ENCODE peak calls at places on chromosomes 6 and 20, in ten cellular contexts. R is A549, W is GM23338, A is lower lobe of right lung, L is ovary, B is stomach, T is AG04450, K is prostate gland, M is heart left ventricle, U is neural progenitor cell. E is an unnamed sample.

GRCh38 chr6:30037182-30037788 is 23.8 kb upstream of the POLR1H start:
- DNase-seq in T (no peak), R (peak; percentile 16), M (no peak), A (no peak), L (no peak), K (no peak), W (peak; percentile 39), U (peak; percentile 30), B (no peak), E (no peak)

GRCh38 chr6:15822835-15823234 is 160.0 kb upstream of the DTNBP1 start:
- DNase-seq in L (no peak), W (no peak), T (no peak), M (no peak), A (no peak), K (no peak), R (no peak), B (no peak), U (no peak), E (no peak)

GRCh38 chr20:51417745-51418529 is 124.6 kb downstream of the NFATC2 start:
- DNase-seq in M (no peak), L (no peak), K (no peak), W (peak; percentile 15), B (no peak), R (no peak), T (no peak), U (no peak), A (no peak), E (peak; percentile 42)

GRCh38 chr6:142846459-142846831 is 98.5 kb downstream of the HIVEP2 start:
- DNase-seq in K (no peak), A (no peak), U (no peak), B (no peak), L (no peak), R (no peak), W (no peak), T (no peak), M (no peak), E (no peak)

GRCh38 chr6:14270925-14271791 is 153.6 kb downstream of the CD83 start:
- DNase-seq in A (peak; percentile 45), K (no peak), U (no peak), M (no peak), B (peak; percentile 54), R (peak; percentile 92), W (no peak), L (no peak), T (peak; percentile 20), E (no peak)

GRCh38 chr20:33664085-33664761 is 2.1 kb downstream of the C20orf144 start:
- DNase-seq in B (no peak), A (no peak), T (no peak), L (no peak), K (no peak), M (no peak), R (no peak), U (no peak), W (peak; percentile 46), E (no peak)

GRCh38 chr6:56335733-56336132 is 88.4 kb upstream of the COL21A1 start:
- DNase-seq in T (peak; percentile 56), R (peak; percentile 37), L (no peak), W (no peak), U (no peak), A (no peak), K (no peak), M (no peak), B (no peak), E (no peak)

GRCh38 chr6:52964318-52964717 is 30.8 kb downstream of the GSTA4 start:
- DNase-seq in L (no peak), U (no peak), A (no peak), M (no peak), B (no peak), T (no peak), W (no peak), K (no peak), R (no peak), E (no peak)

GRCh38 chr6:44133003-44133931 is 5.9 kb downstream of the TMEM63B start:
- DNase-seq in L (peak; percentile 52), R (peak; percentile 35), B (peak; percentile 64), T (no peak), U (peak; percentile 71), K (peak; percentile 52), A (peak; percentile 77), M (peak; percentile 63), W (peak; percentile 58), E (peak; percentile 81)

GRCh38 chr6:28683945-28684538 is 158.4 kb downstream of the GPX5 start:
- DNase-seq in W (peak; percentile 78), A (no peak), T (no peak), U (peak; percentile 69), B (no peak), R (peak; percentile 59), L (no peak), M (no peak), K (peak; percentile 27), E (no peak)

GRCh38 chr6:130796313-130796905 is 30.8 kb upstream of the SMLR1 start:
- DNase-seq in T (no peak), R (peak; percentile 9), M (peak; percentile 22), L (no peak), W (peak; percentile 3), B (no peak), A (no peak), U (no peak), K (peak; percentile 11), E (no peak)

GRCh38 chr6:39260953-39261352 is 31.7 kb upstream of the KCNK5 start:
- DNase-seq in W (no peak), K (no peak), U (no peak), L (no peak), R (no peak), B (no peak), T (no peak), M (no peak), A (no peak), E (no peak)

GRCh38 chr20:17888044-17888443 is 80.5 kb downstream of the SNX5 start:
- DNase-seq in T (no peak), L (no peak), B (no peak), A (no peak), W (no peak), K (no peak), U (no peak), M (no peak), R (peak; percentile 43), E (no peak)

GRCh38 chr20:1334761-1335160 is 5.8 kb upstream of the SDCBP2 start:
- DNase-seq in K (no peak), A (no peak), B (no peak), M (no peak), L (no peak), U (no peak), T (no peak), R (peak; percentile 49), W (peak; percentile 36), E (no peak)

GRCh38 chr6:85390105-85390728 is 59.7 kb upstream of the NT5E start:
- DNase-seq in U (no peak), T (no peak), B (no peak), K (no peak), W (no peak), M (no peak), A (no peak), L (no peak), R (peak; percentile 77), E (no peak)

GRCh38 chr20:60446273-60447111 is 488.3 kb downstream of the CDH26 start:
- DNase-seq in U (no peak), R (no peak), K (no peak), M (no peak), T (no peak), A (no peak), B (no peak), W (no peak), L (no peak), E (no peak)

GRCh38 chr20:36847009-36847709 is 28.8 kb upstream of the TLDC2 start:
- DNase-seq in U (peak; percentile 78), B (peak; percentile 52), L (peak; percentile 71), R (no peak), A (no peak), M (peak; percentile 76), T (peak; percentile 52), K (peak; percentile 50), W (no peak), E (no peak)

GRCh38 chr6:10101551-10102252 is 313.2 kb downstream of the TFAP2A start:
- DNase-seq in T (no peak), A (no peak), W (no peak), K (no peak), U (no peak), M (no peak), B (no peak), L (no peak), R (no peak), E (no peak)

GRCh38 chr6:107594736-107595135 is 104.8 kb downstream of the SOBP start:
- DNase-seq in T (no peak), B (no peak), W (no peak), U (no peak), L (no peak), K (no peak), R (no peak), A (no peak), M (no peak), E (no peak)

GRCh38 chr6:162306616-162307015 is 420.9 kb downstream of the PRKN start:
- DNase-seq in R (no peak), B (no peak), L (no peak), K (no peak), A (no peak), T (no peak), M (no peak), W (no peak), U (no peak), E (no peak)

GRCh38 chr6:35086282-35086632 is 54.9 kb downstream of the TCP11 start:
- DNase-seq in A (no peak), L (no peak), K (no peak), R (no peak), M (no peak), W (no peak), U (no peak), B (no peak), T (no peak), E (no peak)

GRCh38 chr20:44958276-44958675 is 1.9 kb downstream of the TOMM34 start:
- DNase-seq in M (no peak), R (no peak), K (no peak), B (no peak), A (no peak), W (no peak), L (no peak), T (no peak), U (no peak), E (no peak)
- H3K27ac ChIP-seq in M (no peak overlapping the region), R (no peak overlapping the region), K (no peak overlapping the region), B (no peak overlapping the region), A (no peak overlapping the region), W (no peak overlapping the region), L (no peak overlapping the region), T (no peak overlapping the region), U (no peak overlapping the region), E (no peak overlapping the region)

GRCh38 chr6:106444777-106445507 is 84.4 kb downstream of the CRYBG1 start:
- DNase-seq in M (no peak), R (peak; percentile 66), B (no peak), L (no peak), K (peak; percentile 47), A (no peak), U (peak; percentile 76), W (peak; percentile 88), T (peak; percentile 32), E (no peak)
- TF ChIP-seq CTCF in M (peak; percentile 75), R (peak; percentile 68), B (no peak), L (peak; percentile 28), K (peak; percentile 78), A (peak; percentile 72), U (peak; percentile 81), W (peak; percentile 83), T (peak; percentile 80), E (peak; percentile 78)

GRCh38 chr6:31157543-31158139 is at the start of gene CCHCR1:
- DNase-seq in M (no peak), T (no peak), U (peak; percentile 46), L (no peak), K (no peak), R (no peak), A (no peak), W (peak; percentile 31), B (no peak), E (no peak)
- H3K27ac ChIP-seq in M (peak within 1 kb of the TSS; percentile 80), T (peak within 1 kb of the TSS; percentile 47), U (no peak within 1 kb of the TSS), L (peak within 1 kb of the TSS; percentile 75), K (peak within 1 kb of the TSS; percentile 86), R (peak within 1 kb of the TSS; percentile 90), A (peak within 1 kb of the TSS; percentile 59), W (peak within 1 kb of the TSS; percentile 79), B (peak within 1 kb of the TSS; percentile 86), E (peak within 1 kb of the TSS; percentile 47)

GRCh38 chr6:17469006-17469972 is 75.9 kb downstream of the CAP2 start:
- DNase-seq in K (no peak), T (no peak), W (peak; percentile 52), B (no peak), R (peak; percentile 3), M (no peak), L (no peak), U (no peak), A (no peak), E (no peak)
- TF ChIP-seq CTCF in K (peak; percentile 31), T (peak; percentile 55), W (peak; percentile 29), B (no peak), R (no peak), M (no peak), L (no peak), U (no peak), A (peak; percentile 39), E (peak; percentile 45)